ENCODE peak calls at places on chromosomes 4 and X, in eight cellular contexts. One of them, this sample, is unnamed.

GRCh38 chr4:112130903-112131302 is 14.4 kb upstream of the FAM241A start:
- DNase-seq in CD8-positive, alpha-beta T cell: no peak
- DNase-seq in LoVo: no peak
- DNase-seq in NCI-H1930: no peak
- DNase-seq in stimulated activated CD4-positive, alpha-beta T cell treated with anti-CD3 and anti-CD28 coated beads, Interleukin-1b, Interleukin-23, amount 100 ng/mL, for 24 hours: no peak
- DNase-seq in astrocyte of the cerebellum: no peak
- DNase-seq in left cardiac atrium: peak
- DNase-seq in AG04450: no peak
- DNase-seq in this sample: no peak

GRCh38 chrX:70262952-70263567 is 3.1 kb upstream of the P2RY4 start:
- DNase-seq in AG04450: no peak
- DNase-seq in LoVo: peak
- DNase-seq in astrocyte of the cerebellum: no peak
- DNase-seq in CD8-positive, alpha-beta T cell: no peak
- DNase-seq in NCI-H1930: no peak
- DNase-seq in stimulated activated CD4-positive, alpha-beta T cell treated with anti-CD3 and anti-CD28 coated beads, Interleukin-1b, Interleukin-23, amount 100 ng/mL, for 24 hours: no peak
- DNase-seq in left cardiac atrium: peak
- DNase-seq in this sample: no peak

GRCh38 chrX:103343105-103343504 is 13.1 kb downstream of the TCEAL7 start:
- DNase-seq in CD8-positive, alpha-beta T cell: peak
- DNase-seq in left cardiac atrium: no peak
- DNase-seq in LoVo: peak
- DNase-seq in astrocyte of the cerebellum: peak
- DNase-seq in NCI-H1930: peak
- DNase-seq in stimulated activated CD4-positive, alpha-beta T cell treated with anti-CD3 and anti-CD28 coated beads, Interleukin-1b, Interleukin-23, amount 100 ng/mL, for 24 hours: no peak
- DNase-seq in AG04450: no peak
- DNase-seq in this sample: peak

GRCh38 chr4:26061248-26061986 is 147.4 kb downstream of the SMIM20 start:
- DNase-seq in left cardiac atrium: no peak
- DNase-seq in LoVo: peak
- DNase-seq in AG04450: no peak
- DNase-seq in NCI-H1930: no peak
- DNase-seq in CD8-positive, alpha-beta T cell: no peak
- DNase-seq in stimulated activated CD4-positive, alpha-beta T cell treated with anti-CD3 and anti-CD28 coated beads, Interleukin-1b, Interleukin-23, amount 100 ng/mL, for 24 hours: no peak
- DNase-seq in astrocyte of the cerebellum: no peak
- DNase-seq in this sample: no peak

GRCh38 chrX:103464071-103464773 is 55.1 kb downstream of the RAB40A start:
- DNase-seq in LoVo: no peak
- DNase-seq in NCI-H1930: no peak
- DNase-seq in astrocyte of the cerebellum: no peak
- DNase-seq in AG04450: no peak
- DNase-seq in left cardiac atrium: peak
- DNase-seq in stimulated activated CD4-positive, alpha-beta T cell treated with anti-CD3 and anti-CD28 coated beads, Interleukin-1b, Interleukin-23, amount 100 ng/mL, for 24 hours: no peak
- DNase-seq in CD8-positive, alpha-beta T cell: no peak
- DNase-seq in this sample: peak

GRCh38 chr4:84578540-84579409 is 4.2 kb upstream of the CDS1 start:
- DNase-seq in left cardiac atrium: no peak
- DNase-seq in stimulated activated CD4-positive, alpha-beta T cell treated with anti-CD3 and anti-CD28 coated beads, Interleukin-1b, Interleukin-23, amount 100 ng/mL, for 24 hours: no peak
- DNase-seq in LoVo: peak
- DNase-seq in NCI-H1930: peak
- DNase-seq in AG04450: peak
- DNase-seq in astrocyte of the cerebellum: peak
- DNase-seq in CD8-positive, alpha-beta T cell: no peak
- DNase-seq in this sample: no peak

GRCh38 chr4:20995015-20995414 is 294.8 kb downstream of the PACRGL start:
- DNase-seq in left cardiac atrium: no peak
- DNase-seq in LoVo: no peak
- DNase-seq in AG04450: no peak
- DNase-seq in stimulated activated CD4-positive, alpha-beta T cell treated with anti-CD3 and anti-CD28 coated beads, Interleukin-1b, Interleukin-23, amount 100 ng/mL, for 24 hours: no peak
- DNase-seq in CD8-positive, alpha-beta T cell: no peak
- DNase-seq in astrocyte of the cerebellum: no peak
- DNase-seq in NCI-H1930: no peak
- DNase-seq in this sample: no peak

GRCh38 chr4:78293841-78294301 is 236.7 kb downstream of the FRAS1 start:
- DNase-seq in NCI-H1930: no peak
- DNase-seq in CD8-positive, alpha-beta T cell: no peak
- DNase-seq in stimulated activated CD4-positive, alpha-beta T cell treated with anti-CD3 and anti-CD28 coated beads, Interleukin-1b, Interleukin-23, amount 100 ng/mL, for 24 hours: no peak
- DNase-seq in AG04450: peak
- DNase-seq in LoVo: peak
- DNase-seq in astrocyte of the cerebellum: peak
- DNase-seq in left cardiac atrium: no peak
- DNase-seq in this sample: no peak

GRCh38 chr4:118969359-118969758 is 80.7 kb downstream of the SYNPO2 start:
- DNase-seq in AG04450: no peak
- DNase-seq in stimulated activated CD4-positive, alpha-beta T cell treated with anti-CD3 and anti-CD28 coated beads, Interleukin-1b, Interleukin-23, amount 100 ng/mL, for 24 hours: no peak
- DNase-seq in left cardiac atrium: peak
- DNase-seq in NCI-H1930: peak
- DNase-seq in astrocyte of the cerebellum: peak
- DNase-seq in CD8-positive, alpha-beta T cell: no peak
- DNase-seq in LoVo: peak
- DNase-seq in this sample: no peak

GRCh38 chrX:72346306-72346949 is 40.7 kb upstream of the CITED1 start:
- DNase-seq in astrocyte of the cerebellum: no peak
- DNase-seq in NCI-H1930: no peak
- DNase-seq in LoVo: no peak
- DNase-seq in left cardiac atrium: no peak
- DNase-seq in AG04450: no peak
- DNase-seq in CD8-positive, alpha-beta T cell: no peak
- DNase-seq in stimulated activated CD4-positive, alpha-beta T cell treated with anti-CD3 and anti-CD28 coated beads, Interleukin-1b, Interleukin-23, amount 100 ng/mL, for 24 hours: no peak
- DNase-seq in this sample: no peak

GRCh38 chr4:112448211-112448745 is 67.7 kb downstream of the NEUROG2 start:
- DNase-seq in CD8-positive, alpha-beta T cell: no peak
- DNase-seq in left cardiac atrium: no peak
- DNase-seq in LoVo: no peak
- DNase-seq in stimulated activated CD4-positive, alpha-beta T cell treated with anti-CD3 and anti-CD28 coated beads, Interleukin-1b, Interleukin-23, amount 100 ng/mL, for 24 hours: no peak
- DNase-seq in astrocyte of the cerebellum: no peak
- DNase-seq in AG04450: no peak
- DNase-seq in NCI-H1930: no peak
- DNase-seq in this sample: no peak

GRCh38 chrX:129581904-129582303 is 41.8 kb downstream of the OCRL start:
- DNase-seq in NCI-H1930: no peak
- DNase-seq in LoVo: no peak
- DNase-seq in left cardiac atrium: no peak
- DNase-seq in AG04450: no peak
- DNase-seq in astrocyte of the cerebellum: no peak
- DNase-seq in stimulated activated CD4-positive, alpha-beta T cell treated with anti-CD3 and anti-CD28 coated beads, Interleukin-1b, Interleukin-23, amount 100 ng/mL, for 24 hours: no peak
- DNase-seq in CD8-positive, alpha-beta T cell: no peak
- DNase-seq in this sample: no peak

GRCh38 chrX:39204945-39205344 is 403.7 kb downstream of the MID1IP1 start:
- DNase-seq in AG04450: no peak
- DNase-seq in NCI-H1930: no peak
- DNase-seq in astrocyte of the cerebellum: no peak
- DNase-seq in LoVo: no peak
- DNase-seq in CD8-positive, alpha-beta T cell: no peak
- DNase-seq in left cardiac atrium: no peak
- DNase-seq in stimulated activated CD4-positive, alpha-beta T cell treated with anti-CD3 and anti-CD28 coated beads, Interleukin-1b, Interleukin-23, amount 100 ng/mL, for 24 hours: peak
- DNase-seq in this sample: no peak

GRCh38 chr4:110614981-110615365 is 7.9 kb downstream of the PITX2 start:
- DNase-seq in CD8-positive, alpha-beta T cell: no peak
- DNase-seq in left cardiac atrium: no peak
- DNase-seq in astrocyte of the cerebellum: no peak
- DNase-seq in AG04450: no peak
- DNase-seq in stimulated activated CD4-positive, alpha-beta T cell treated with anti-CD3 and anti-CD28 coated beads, Interleukin-1b, Interleukin-23, amount 100 ng/mL, for 24 hours: no peak
- DNase-seq in NCI-H1930: no peak
- DNase-seq in LoVo: no peak
- DNase-seq in this sample: no peak

GRCh38 chr4:110119347-110119746 is 79.1 kb downstream of the ELOVL6 start:
- DNase-seq in AG04450: no peak
- DNase-seq in LoVo: no peak
- DNase-seq in NCI-H1930: no peak
- DNase-seq in astrocyte of the cerebellum: no peak
- DNase-seq in CD8-positive, alpha-beta T cell: no peak
- DNase-seq in left cardiac atrium: no peak
- DNase-seq in stimulated activated CD4-positive, alpha-beta T cell treated with anti-CD3 and anti-CD28 coated beads, Interleukin-1b, Interleukin-23, amount 100 ng/mL, for 24 hours: no peak
- DNase-seq in this sample: no peak

GRCh38 chrX:1483843-1484637 is 31.3 kb upstream of the ASMTL start:
- DNase-seq in AG04450: no peak
- DNase-seq in stimulated activated CD4-positive, alpha-beta T cell treated with anti-CD3 and anti-CD28 coated beads, Interleukin-1b, Interleukin-23, amount 100 ng/mL, for 24 hours: no peak
- DNase-seq in LoVo: no peak
- DNase-seq in NCI-H1930: no peak
- DNase-seq in CD8-positive, alpha-beta T cell: no peak
- DNase-seq in astrocyte of the cerebellum: no peak
- DNase-seq in left cardiac atrium: no peak
- DNase-seq in this sample: no peak

GRCh38 chr4:151099976-151100417 is 569 bp downstream of the RPS3A start:
- DNase-seq in stimulated activated CD4-positive, alpha-beta T cell treated with anti-CD3 and anti-CD28 coated beads, Interleukin-1b, Interleukin-23, amount 100 ng/mL, for 24 hours: no peak
- DNase-seq in CD8-positive, alpha-beta T cell: no peak
- DNase-seq in AG04450: no peak
- DNase-seq in astrocyte of the cerebellum: no peak
- DNase-seq in LoVo: no peak
- DNase-seq in NCI-H1930: no peak
- DNase-seq in left cardiac atrium: no peak
- DNase-seq in this sample: no peak

GRCh38 chr4:182207806-182208483 is 35.3 kb upstream of the TENM3 start:
- DNase-seq in NCI-H1930: no peak
- DNase-seq in AG04450: peak
- DNase-seq in astrocyte of the cerebellum: peak
- DNase-seq in CD8-positive, alpha-beta T cell: no peak
- DNase-seq in left cardiac atrium: no peak
- DNase-seq in LoVo: peak
- DNase-seq in stimulated activated CD4-positive, alpha-beta T cell treated with anti-CD3 and anti-CD28 coated beads, Interleukin-1b, Interleukin-23, amount 100 ng/mL, for 24 hours: no peak
- DNase-seq in this sample: no peak

GRCh38 chrX:133994576-133994975 is 9.2 kb upstream of the GPC3 start:
- DNase-seq in stimulated activated CD4-positive, alpha-beta T cell treated with anti-CD3 and anti-CD28 coated beads, Interleukin-1b, Interleukin-23, amount 100 ng/mL, for 24 hours: no peak
- DNase-seq in left cardiac atrium: no peak
- DNase-seq in NCI-H1930: no peak
- DNase-seq in AG04450: no peak
- DNase-seq in CD8-positive, alpha-beta T cell: no peak
- DNase-seq in astrocyte of the cerebellum: no peak
- DNase-seq in LoVo: no peak
- DNase-seq in this sample: no peak

GRCh38 chr4:174277433-174277832 is 6.0 kb downstream of the FBXO8 start:
- DNase-seq in stimulated activated CD4-positive, alpha-beta T cell treated with anti-CD3 and anti-CD28 coated beads, Interleukin-1b, Interleukin-23, amount 100 ng/mL, for 24 hours: no peak
- DNase-seq in CD8-positive, alpha-beta T cell: no peak
- DNase-seq in astrocyte of the cerebellum: no peak
- DNase-seq in left cardiac atrium: no peak
- DNase-seq in AG04450: no peak
- DNase-seq in NCI-H1930: no peak
- DNase-seq in LoVo: no peak
- DNase-seq in this sample: no peak

GRCh38 chr4:54746228-54746627 is 88.5 kb downstream of the KIT start:
- DNase-seq in stimulated activated CD4-positive, alpha-beta T cell treated with anti-CD3 and anti-CD28 coated beads, Interleukin-1b, Interleukin-23, amount 100 ng/mL, for 24 hours: no peak
- DNase-seq in astrocyte of the cerebellum: peak
- DNase-seq in LoVo: peak
- DNase-seq in AG04450: no peak
- DNase-seq in CD8-positive, alpha-beta T cell: no peak
- DNase-seq in NCI-H1930: no peak
- DNase-seq in left cardiac atrium: no peak
- DNase-seq in this sample: no peak

This sample was measured in T-helper 1 cell.